ENCODE peak calls at places on chromosomes 5 and 9, in nine cellular contexts. C, N, H, E, Y, F, V, Q and W are unnamed samples.

GRCh38 chr5:115169392-115170127 is at the start of gene TRIM36:
- DNase-seq in C (peak; percentile 97), N (peak; percentile 99), H (peak; percentile 94), E (peak; percentile 84), Y (peak; percentile 89), F (peak; percentile 79), V (peak; percentile 96), Q (peak; percentile 97), W (peak; percentile 73)

GRCh38 chr9:100938507-100938906 is 90.0 kb upstream of the PLPPR1 start:
- DNase-seq in C (no peak), N (no peak), H (no peak), E (no peak), Y (no peak), F (no peak), V (no peak), Q (no peak), W (no peak)

GRCh38 chr5:10352404-10353240 is 873 bp upstream of the MARCHF6 start:
- DNase-seq in C (peak; percentile 33), N (no peak), H (peak; percentile 40), E (no peak), Y (peak; percentile 35), F (no peak), V (no peak), Q (peak; percentile 53), W (no peak)

GRCh38 chr5:40502736-40503135 is 177.0 kb upstream of the PTGER4 start:
- DNase-seq in C (no peak), N (no peak), H (no peak), E (no peak), Y (no peak), F (no peak), V (no peak), Q (no peak), W (no peak)

GRCh38 chr9:104831681-104832080 is 67.8 kb downstream of the NIPSNAP3B start:
- DNase-seq in C (no peak), N (peak; percentile 17), H (no peak), E (no peak), Y (peak; percentile 29), F (peak; percentile 94), V (no peak), Q (no peak), W (no peak)

GRCh38 chr5:96229173-96229572 is 203.9 kb downstream of the PCSK1 start:
- DNase-seq in C (no peak), N (no peak), H (no peak), E (no peak), Y (no peak), F (no peak), V (no peak), Q (no peak), W (no peak)

GRCh38 chr9:89797255-89797654 is 192.4 kb downstream of the GADD45G start:
- DNase-seq in C (no peak), N (no peak), H (no peak), E (no peak), Y (no peak), F (no peak), V (no peak), Q (no peak), W (no peak)

GRCh38 chr9:99677281-99677680 is 144.4 kb upstream of the NR4A3 start:
- DNase-seq in C (no peak), N (no peak), H (no peak), E (no peak), Y (no peak), F (peak; percentile 52), V (no peak), Q (no peak), W (no peak)

GRCh38 chr5:958701-959571 is 49.7 kb upstream of the NKD2 start:
- DNase-seq in C (no peak), N (no peak), H (peak; percentile 92), E (peak; percentile 9), Y (peak; percentile 86), F (no peak), V (peak; percentile 73), Q (no peak), W (peak; percentile 84)

GRCh38 chr5:72281764-72282499 is 38.1 kb downstream of the MRPS27 start:
- DNase-seq in C (peak; percentile 47), N (no peak), H (peak; percentile 92), E (no peak), Y (peak; percentile 92), F (peak; percentile 21), V (no peak), Q (no peak), W (peak; percentile 46)

GRCh38 chr5:73709536-73710129 is 83.6 kb downstream of the ARHGEF28 start:
- DNase-seq in C (no peak), N (no peak), H (no peak), E (no peak), Y (peak; percentile 22), F (peak; percentile 73), V (no peak), Q (no peak), W (no peak)

DNA sequence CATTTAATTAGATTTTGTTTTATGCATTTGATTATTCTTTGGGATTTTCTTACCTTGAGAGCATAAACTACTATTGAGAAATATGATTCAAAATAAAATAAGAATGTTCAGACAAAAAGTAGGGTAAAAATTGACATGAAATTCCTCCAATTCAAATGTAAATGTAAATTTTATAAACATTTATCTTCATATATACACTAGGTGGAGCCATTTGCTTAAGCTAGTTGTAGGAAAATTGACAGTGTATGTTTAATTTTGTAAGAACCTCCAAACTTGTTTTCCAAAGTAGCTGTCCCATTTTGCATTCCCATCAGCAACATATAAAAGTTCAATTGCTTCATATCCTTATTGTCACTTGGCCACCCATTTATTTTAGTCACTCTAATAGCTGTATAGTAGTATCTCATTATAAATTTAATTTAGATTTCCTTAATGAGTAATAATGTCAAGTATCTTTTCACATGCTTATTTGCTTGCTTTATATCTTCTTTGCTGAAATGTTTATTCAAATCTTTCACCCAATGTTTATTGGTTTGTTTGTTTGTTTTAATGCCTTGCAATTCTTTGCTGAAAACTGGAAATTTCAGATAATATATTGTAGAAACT is 37.6 kb upstream of the SLCO6A1 start:
- DNase-seq in C (peak; percentile 12), N (no peak), H (peak; percentile 32), E (no peak), Y (peak; percentile 29), F (peak; percentile 28), V (no peak), Q (no peak), W (no peak)
- TF ChIP-seq CTCF in C (peak; percentile 55), N (peak; percentile 61), H (peak; percentile 40), E (no peak), Y (peak; percentile 38), F (peak; percentile 10), V (peak; percentile 35), Q (no peak), W (peak; percentile 13)

DNA sequence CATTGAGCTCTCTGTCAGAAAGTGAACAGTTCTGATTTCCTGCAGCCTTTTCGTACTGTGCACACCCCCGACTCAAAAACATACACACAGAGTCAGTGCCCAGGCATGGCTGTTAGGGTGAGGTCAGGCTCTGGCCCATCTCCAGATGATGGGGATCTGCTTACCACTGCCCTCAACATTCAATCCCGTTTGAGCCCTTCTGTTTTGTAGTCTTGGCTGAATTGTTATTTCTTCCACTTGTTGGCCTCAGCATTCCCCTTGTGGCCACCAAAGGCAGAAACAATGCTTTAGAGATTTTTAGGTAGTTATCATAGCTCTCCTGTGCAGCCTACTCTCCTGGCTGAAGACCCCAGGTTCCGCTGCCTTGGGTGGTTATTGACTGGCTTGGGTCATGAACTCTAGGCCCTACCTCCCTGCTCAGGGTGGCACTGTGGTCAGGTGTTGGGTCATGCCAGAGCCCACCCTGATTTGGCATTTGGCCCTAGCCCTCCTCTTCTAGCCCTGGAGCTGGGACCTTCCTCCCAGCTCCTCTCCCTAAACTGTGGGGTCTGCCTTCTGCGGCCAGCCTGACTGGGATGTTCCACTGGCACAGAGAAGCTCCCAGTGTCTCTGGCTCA is 7.8 kb upstream of the MYOZ3 start:
- DNase-seq in C (no peak), N (peak; percentile 46), H (peak; percentile 53), E (peak; percentile 9), Y (no peak), F (no peak), V (no peak), Q (no peak), W (no peak)
- TF ChIP-seq CTCF in C (peak; percentile 7), N (peak; percentile 58), H (peak; percentile 46), E (no peak), Y (peak; percentile 47), F (no peak), V (peak; percentile 6), Q (no peak), W (peak; percentile 72)

GRCh38 chr5:67003373-67003905 is 193.2 kb downstream of the CD180 start:
- DNase-seq in C (no peak), N (no peak), H (peak; percentile 47), E (no peak), Y (no peak), F (no peak), V (no peak), Q (no peak), W (no peak)

GRCh38 chr5:67002832-67003231 is 193.8 kb downstream of the CD180 start:
- DNase-seq in C (no peak), N (no peak), H (no peak), E (no peak), Y (no peak), F (no peak), V (no peak), Q (no peak), W (no peak)

GRCh38 chr5:67004730-67005350 is 191.8 kb downstream of the CD180 start:
- DNase-seq in C (no peak), N (peak; percentile 60), H (no peak), E (no peak), Y (no peak), F (no peak), V (no peak), Q (no peak), W (no peak)

GRCh38 chr5:67006152-67006848 is 190.3 kb downstream of the CD180 start:
- DNase-seq in C (no peak), N (no peak), H (no peak), E (no peak), Y (no peak), F (no peak), V (no peak), Q (no peak), W (no peak)

DNA sequence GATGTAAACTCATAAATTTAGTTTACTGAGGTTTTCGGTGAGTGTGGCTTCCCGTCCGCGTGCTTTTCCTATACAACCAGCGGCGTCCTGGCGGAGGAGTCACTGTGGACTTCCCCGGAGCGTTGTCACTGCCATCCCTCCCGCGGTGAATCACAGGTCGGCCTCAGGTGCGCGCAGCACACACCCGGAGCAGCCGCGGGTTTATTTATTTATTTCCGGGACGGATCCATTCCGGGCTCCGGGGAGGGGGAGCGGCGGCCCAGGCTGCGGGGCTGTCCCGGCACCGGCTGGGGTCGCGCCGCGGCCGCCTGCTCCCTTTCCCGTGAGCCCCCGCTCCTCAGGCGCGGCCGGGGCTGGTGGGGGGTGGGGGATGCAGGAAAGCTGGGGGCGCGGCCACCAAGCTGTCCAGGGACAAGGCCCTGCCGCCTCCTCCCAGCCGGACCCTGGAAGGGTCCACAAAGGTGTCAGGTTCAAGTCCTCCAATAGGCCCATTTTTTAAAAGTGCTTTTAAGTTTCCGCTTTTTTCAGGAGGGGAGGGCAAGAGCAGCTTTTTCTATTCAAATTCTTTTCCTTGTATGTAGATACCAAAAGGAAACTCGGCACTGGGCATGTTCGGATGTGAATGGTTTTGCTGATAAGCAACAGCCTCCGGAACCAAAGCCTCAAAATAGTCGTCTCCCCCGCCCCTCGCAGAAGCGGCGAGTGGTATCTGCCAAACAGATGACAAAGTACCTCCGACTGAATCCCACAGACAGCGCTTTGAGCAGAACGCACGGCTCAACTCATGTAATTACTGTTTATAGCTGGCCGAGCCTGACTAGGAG is 192.5 kb downstream of the CD180 start:
- DNase-seq in C (peak; percentile 91), N (peak; percentile 94), H (peak; percentile 95), E (peak; percentile 94), Y (peak; percentile 94), F (peak; percentile 92), V (peak; percentile 86), Q (peak; percentile 94), W (peak; percentile 70)
- TF ChIP-seq CTCF in C (no peak), N (no peak), H (no peak), E (no peak), Y (no peak), F (no peak), V (no peak), Q (no peak), W (no peak)

GRCh38 chr5:154575869-154576806 is 98.1 kb upstream of the HAND1 start:
- DNase-seq in C (no peak), N (no peak), H (no peak), E (no peak), Y (no peak), F (peak; percentile 4), V (no peak), Q (no peak), W (no peak)
- TF ChIP-seq CTCF in C (peak; percentile 33), N (peak; percentile 56), H (no peak), E (no peak), Y (no peak), F (no peak), V (no peak), Q (no peak), W (peak; percentile 3)